ENCODE peak calls at places on chromosomes 3 and 15, in ten cellular contexts. D is heart left ventricle, Z is colonic mucosa, H is ovary, K is HepG2, O is psoas muscle, A is PC-9, I is endodermal cell, L is cardiac muscle cell, C is IMR-90. P is an unnamed sample. For H3K4me1, the result is how much of the 10 kb centered on the place peaks cover.

GRCh38 chr3:132690040-132690439 is 29.9 kb downstream of the UBA5 start:
- DNase-seq in D (no peak), Z (no peak), H (no peak), K (no peak), O (no peak), A (no peak), I (no peak), L (no peak), C (no peak), P (no peak)

GRCh38 chr3:41863024-41863423 is 98.9 kb downstream of the ULK4 start:
- DNase-seq in D (no peak), Z (no peak), H (no peak), K (peak), O (no peak), A (no peak), I (peak), L (no peak), C (no peak), P (no peak)

GRCh38 chr3:34568766-34569165 is 770.3 kb downstream of the PDCD6IP start:
- DNase-seq in D (no peak), Z (no peak), H (no peak), K (no peak), O (no peak), A (no peak), I (peak), L (peak), C (no peak), P (no peak)

GRCh38 chr15:52144656-52145055 is 32.1 kb upstream of the BCL2L10 start:
- DNase-seq in D (no peak), Z (no peak), H (no peak), K (no peak), O (no peak), A (no peak), I (peak), L (peak), C (peak), P (no peak)

GRCh38 chr3:107753494-107753893 is 230.7 kb downstream of the BBX start:
- DNase-seq in D (no peak), Z (peak), H (peak), K (peak), O (no peak), A (peak), I (peak), L (peak), C (peak), P (no peak)

GRCh38 chr3:99933971-99934750 is 116.5 kb downstream of the CMSS1 start:
- DNase-seq in D (no peak), Z (no peak), H (no peak), K (no peak), O (no peak), A (no peak), I (peak), L (no peak), C (no peak), P (no peak)

GRCh38 chr15:78842519-78842918 is 30.2 kb upstream of the MORF4L1 start:
- DNase-seq in D (no peak), Z (no peak), H (no peak), K (no peak), O (no peak), A (no peak), I (no peak), L (no peak), C (no peak), P (no peak)

GRCh38 chr15:88912500-88912921 is 668 bp downstream of the MFGE8 start:
- DNase-seq in D (peak), Z (no peak), H (peak), K (no peak), O (peak), A (no peak), I (peak), L (peak), C (no peak), P (no peak)

GRCh38 chr15:60840703-60841411 is 361.9 kb upstream of the ICE2 start:
- DNase-seq in D (no peak), Z (no peak), H (no peak), K (no peak), O (no peak), A (no peak), I (no peak), L (no peak), C (no peak), P (no peak)

GRCh38 chr3:170908235-170909116 is at the start of gene EIF5A2:
- DNase-seq in D (peak), Z (peak), H (peak), K (peak), O (peak), A (peak), I (peak), L (peak), C (peak), P (peak)

GRCh38 chr3:128818186-128818787 is 61.1 kb upstream of the ACAD9 start:
- DNase-seq in D (no peak), Z (no peak), H (no peak), K (no peak), O (no peak), A (no peak), I (no peak), L (no peak), C (no peak), P (no peak)

GRCh38 chr3:133854264-133854663 is 41.4 kb downstream of the RAB6B start:
- DNase-seq in D (no peak), Z (no peak), H (no peak), K (no peak), O (no peak), A (no peak), I (no peak), L (no peak), C (no peak), P (no peak)

GRCh38 chr3:130893240-130894129 is at the start of gene ATP2C1:
- DNase-seq in D (peak), Z (peak), H (peak), K (peak), O (peak), A (peak), I (peak), L (peak), C (peak), P (peak)

GRCh38 chr3:50594253-50594785 is 17.3 kb downstream of the CISH start:
- DNase-seq in D (no peak), Z (no peak), H (no peak), K (no peak), O (peak), A (no peak), I (no peak), L (no peak), C (no peak), P (no peak)

GRCh38 chr3:146277953-146278631 is 27.2 kb upstream of the PLSCR4 start:
- DNase-seq in D (peak), Z (no peak), H (no peak), K (peak), O (no peak), A (no peak), I (no peak), L (peak), C (peak), P (no peak)

GRCh38 chr15:47409601-47410000 is 307.7 kb upstream of the SEMA6D start:
- DNase-seq in D (no peak), Z (no peak), H (no peak), K (no peak), O (no peak), A (no peak), I (no peak), L (peak), C (peak), P (no peak)

GRCh38 chr15:88621789-88622604 is 857 bp downstream of the AEN start:
- DNase-seq in D (no peak), Z (peak), H (no peak), K (peak), O (no peak), A (no peak), I (peak), L (no peak), C (peak), P (no peak)

GRCh38 chr3:171028025-171028778 is 1.7 kb upstream of the SLC2A2 start:
- DNase-seq in D (peak), Z (peak), H (peak), K (peak), O (peak), A (peak), I (peak), L (peak), C (peak), P (peak)

GRCh38 chr15:67543348-67543718 is 830 bp downstream of the MAP2K5 start:
- DNase-seq in D (peak), Z (peak), H (no peak), K (no peak), O (peak), A (peak), I (no peak), L (no peak), C (peak), P (no peak)

GRCh38 chr3:111924283-111924682 is 54.5 kb upstream of the ABHD10 start:
- DNase-seq in D (peak), Z (peak), H (no peak), K (no peak), O (peak), A (peak), I (no peak), L (no peak), C (no peak), P (peak)

GRCh38 chr3:94561094-94561493 is 498.2 kb downstream of the NSUN3 start:
- DNase-seq in D (no peak), Z (no peak), H (no peak), K (no peak), O (no peak), A (no peak), I (no peak), L (no peak), C (no peak), P (no peak)

GRCh38 chr3:79846148-79846933 is 78.5 kb upstream of the ROBO1 start:
- DNase-seq in D (no peak), Z (no peak), H (no peak), K (peak), O (no peak), A (no peak), I (peak), L (no peak), C (no peak), P (no peak)

GRCh38 chr15:67481680-67482079 is 39.3 kb upstream of the C15orf61 start:
- DNase-seq in D (no peak), Z (no peak), H (no peak), K (no peak), O (no peak), A (no peak), I (no peak), L (no peak), C (no peak), P (no peak)

GRCh38 chr3:8662594-8662993 is 18.0 kb upstream of the SSUH2 start:
- DNase-seq in D (no peak), Z (no peak), H (no peak), K (no peak), O (no peak), A (no peak), I (no peak), L (no peak), C (no peak), P (no peak)

GRCh38 chr3:10442151-10442795 is 63.1 kb downstream of the ATP2B2 start:
- DNase-seq in D (no peak), Z (no peak), H (no peak), K (no peak), O (no peak), A (no peak), I (no peak), L (no peak), C (peak), P (no peak)

GRCh38 chr3:43155464-43156121 is 49.7 kb upstream of the POMGNT2 start:
- DNase-seq in D (peak), Z (peak), H (peak), K (peak), O (peak), A (peak), I (peak), L (peak), C (peak), P (peak)

GRCh38 chr3:130093741-130094391 is 12.2 kb downstream of the ALG1L2 start:
- DNase-seq in D (no peak), Z (peak), H (no peak), K (no peak), O (no peak), A (peak), I (peak), L (no peak), C (no peak), P (no peak)

GRCh38 chr3:112858410-112859069 is 11.9 kb upstream of the CD200R1L start:
- DNase-seq in D (no peak), Z (no peak), H (no peak), K (no peak), O (no peak), A (no peak), I (no peak), L (peak), C (peak), P (no peak)

GRCh38 chr15:66966256-66966655 is 99.1 kb upstream of the SMAD3 start:
- DNase-seq in D (no peak), Z (no peak), H (no peak), K (no peak), O (no peak), A (no peak), I (no peak), L (no peak), C (no peak), P (no peak)

GRCh38 chr15:87354661-87355410 is 901.7 kb downstream of the NTRK3 start:
- DNase-seq in D (no peak), Z (no peak), H (no peak), K (no peak), O (no peak), A (no peak), I (no peak), L (peak), C (peak), P (no peak)

GRCh38 chr3:16279417-16279816 is 14.4 kb downstream of the OXNAD1 start:
- DNase-seq in D (no peak), Z (no peak), H (no peak), K (no peak), O (no peak), A (no peak), I (no peak), L (no peak), C (no peak), P (no peak)

GRCh38 chr15:95850837-95851236 is 479.7 kb upstream of the NR2F2 start:
- DNase-seq in D (no peak), Z (no peak), H (no peak), K (no peak), O (no peak), A (no peak), I (no peak), L (no peak), C (no peak), P (no peak)

GRCh38 chr3:9168230-9168629 is 81.2 kb downstream of the SRGAP3 start:
- DNase-seq in D (no peak), Z (peak), H (no peak), K (no peak), O (no peak), A (no peak), I (peak), L (no peak), C (no peak), P (no peak)

GRCh38 chr15:83112959-83113299 is 5.5 kb downstream of the TM6SF1 start:
- DNase-seq in D (peak), Z (no peak), H (no peak), K (no peak), O (no peak), A (no peak), I (no peak), L (no peak), C (no peak), P (no peak)

DNA sequence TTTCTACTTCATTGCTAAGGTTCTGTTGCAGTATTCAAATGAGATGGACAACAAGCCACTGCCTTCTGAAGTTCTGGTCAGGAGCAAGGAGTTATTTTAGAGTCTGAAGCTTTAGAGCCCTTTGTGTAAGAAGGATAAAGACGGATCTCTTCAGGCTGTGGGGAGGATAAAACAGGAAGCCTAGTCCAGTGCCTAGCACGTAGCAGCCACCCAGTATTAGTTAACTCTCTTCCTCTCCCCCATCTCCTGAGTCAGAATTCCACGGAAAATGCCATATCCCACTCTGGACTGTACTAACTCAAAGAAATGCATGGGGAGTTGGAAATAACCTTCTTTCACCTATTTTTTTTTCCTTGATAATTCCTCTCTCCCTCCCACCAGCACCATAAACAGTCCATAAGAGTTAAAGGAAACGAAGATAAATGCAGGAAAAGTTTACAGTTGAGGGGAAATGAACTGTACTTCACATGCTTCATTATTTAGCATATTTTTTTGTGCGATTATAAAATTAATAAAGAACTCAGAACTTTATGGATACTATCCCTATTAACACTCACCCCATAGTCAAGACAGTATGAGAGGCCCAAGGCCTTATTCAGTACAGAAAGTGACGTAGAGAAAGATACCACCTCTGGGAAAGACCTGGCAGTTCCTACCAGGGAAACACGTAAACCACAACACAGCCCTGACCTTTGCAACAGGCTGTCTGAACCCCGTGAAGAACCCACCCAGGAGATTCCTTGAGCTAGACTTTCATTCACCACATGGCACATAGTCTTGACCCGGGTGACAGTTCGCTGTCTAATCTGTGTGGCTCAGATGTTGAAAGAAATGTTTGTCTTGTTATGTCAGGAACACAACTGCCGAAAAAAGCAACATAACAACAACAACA is 9.2 kb downstream of the IGF2BP2 start:
- DNase-seq in D (no peak), Z (no peak), H (no peak), K (no peak), O (no peak), A (no peak), I (no peak), L (peak), C (peak), P (no peak)
- H3K4me1 ChIP-seq in D (under half), Z (under half), H (under half), K (half or more), O (under half), A (under half), I (under half), L (half or more), C (under half), P (under half)

DNA sequence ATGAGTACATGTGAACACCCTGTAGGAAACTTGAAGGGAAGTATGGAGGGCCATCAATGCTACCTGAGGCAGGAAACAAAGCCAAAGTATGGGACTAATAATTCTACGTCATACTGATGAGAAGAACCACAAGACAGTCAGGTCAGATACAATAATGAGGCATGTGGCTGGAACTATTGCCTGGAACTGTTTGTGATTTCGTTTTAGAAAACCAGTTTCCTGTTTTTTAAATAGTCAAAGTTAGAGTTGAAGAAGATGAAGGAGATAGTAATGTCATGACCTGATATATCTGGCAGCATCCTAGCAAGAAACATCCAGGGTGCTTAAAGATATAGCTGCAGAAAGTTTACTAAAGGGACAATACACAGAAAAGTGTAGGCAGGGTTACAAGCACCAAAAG is 302.3 kb upstream of the STT3B start:
- DNase-seq in D (no peak), Z (no peak), H (no peak), K (no peak), O (no peak), A (no peak), I (no peak), L (no peak), C (no peak), P (no peak)
- H3K4me3 ChIP-seq in D (no peak), Z (no peak), H (no peak), K (no peak), O (no peak), A (no peak), I (no peak), L (no peak), C (no peak), P (no peak)

GRCh38 chr3:195095704-195096036 is 175.3 kb downstream of the XXYLT1 start:
- DNase-seq in D (no peak), Z (no peak), H (no peak), K (no peak), O (peak), A (no peak), I (no peak), L (no peak), C (peak), P (no peak)

GRCh38 chr3:195096053-195096452 is 174.9 kb downstream of the XXYLT1 start:
- DNase-seq in D (no peak), Z (no peak), H (no peak), K (no peak), O (peak), A (no peak), I (no peak), L (no peak), C (no peak), P (no peak)

GRCh38 chr3:195093731-195094130 is 177.2 kb downstream of the XXYLT1 start:
- DNase-seq in D (no peak), Z (no peak), H (no peak), K (no peak), O (peak), A (no peak), I (no peak), L (no peak), C (no peak), P (no peak)

GRCh38 chr3:195095035-195095703 is 175.8 kb downstream of the XXYLT1 start:
- DNase-seq in D (no peak), Z (no peak), H (no peak), K (no peak), O (peak), A (no peak), I (no peak), L (no peak), C (no peak), P (no peak)

DNA sequence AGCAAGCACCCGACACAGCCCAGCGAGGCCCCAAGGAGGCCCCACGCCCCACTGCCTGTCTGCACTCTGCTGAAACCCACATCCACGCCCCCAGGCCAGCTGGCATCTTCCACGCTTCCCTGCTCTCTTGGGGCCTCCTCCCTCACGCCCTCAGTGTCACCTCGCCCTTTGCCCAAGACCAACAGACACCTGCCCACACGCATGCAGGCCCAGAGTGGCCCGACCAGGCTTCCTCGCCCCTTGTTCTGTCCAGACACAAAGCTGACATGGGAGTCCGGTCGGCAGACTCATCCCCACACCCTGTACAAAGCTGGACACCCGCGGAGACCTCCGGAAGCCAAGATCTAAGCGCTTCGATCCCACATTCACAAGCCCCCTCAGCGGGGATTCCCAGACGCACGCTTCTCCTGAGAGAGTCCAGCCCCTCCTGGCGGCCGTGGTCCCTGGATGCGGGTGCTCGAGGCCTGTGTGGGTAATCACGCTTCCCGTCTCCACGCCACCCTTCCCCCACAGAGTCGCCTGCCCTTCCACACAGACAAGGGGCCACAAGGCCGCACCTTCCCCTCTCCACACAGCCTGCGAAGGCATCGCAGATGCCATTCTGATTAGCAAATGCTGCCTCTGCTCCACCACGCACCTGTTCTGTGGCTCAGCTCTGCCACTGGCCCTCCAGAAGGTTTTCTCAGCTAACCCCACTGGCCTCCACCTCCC is 176.6 kb downstream of the XXYLT1 start:
- DNase-seq in D (no peak), Z (no peak), H (no peak), K (no peak), O (peak), A (no peak), I (no peak), L (no peak), C (no peak), P (no peak)
- TF ChIP-seq CTCF in D (no peak), Z (no peak), H (no peak), K (no peak), O (no peak), A (no peak), I (peak), L (no peak), C (no peak), P (no peak)

GRCh38 chr15:99472416-99473145 is 93.2 kb upstream of the MEF2A start:
- DNase-seq in D (no peak), Z (no peak), H (no peak), K (peak), O (no peak), A (no peak), I (no peak), L (no peak), C (no peak), P (no peak)
- H3K4me1 ChIP-seq in D (under half), Z (under half), H (under half), K (under half), O (under half), A (under half), I (under half), L (under half), C (under half), P (under half)